ENCODE peak calls at places on chromosomes 13 and 19, in eight cellular contexts. L is BJ; V is transverse colon; A is testis; Z is A549; U is foreskin fibroblast; W is left ventricle myocardium inferior; G is CD8-positive, alpha-beta T cell. R is an unnamed sample.
A peak's percentile ranks its signal among the peaks of the same experiment; 100 is the strongest.

GRCh38 chr13:72523049-72523448 is 204.4 kb downstream of the MZT1 start:
- DNase-seq in L (no peak), V (no peak), A (no peak), Z (no peak), U (no peak), W (no peak), G (no peak), R (no peak)

GRCh38 chr19:39224910-39225309 is 19.9 kb downstream of the IFNL3 start:
- DNase-seq in L (no peak), V (no peak), A (no peak), Z (no peak), U (no peak), W (no peak), G (no peak), R (no peak)

GRCh38 chr13:94701313-94702180 is 10.8 kb downstream of the SOX21 start:
- DNase-seq in L (no peak), V (no peak), A (no peak), Z (no peak), U (no peak), W (no peak), G (no peak), R (no peak)

GRCh38 chr13:62209539-62209938 is 793.9 kb upstream of the PCDH20 start:
- DNase-seq in L (no peak), V (peak; percentile 8), A (no peak), Z (no peak), U (no peak), W (no peak), G (no peak), R (peak; percentile 19)

GRCh38 chr13:20583803-20584293 is 16.9 kb downstream of the IFT88 start:
- DNase-seq in L (no peak), V (no peak), A (no peak), Z (no peak), U (no peak), W (no peak), G (no peak), R (no peak)

GRCh38 chr19:7665076-7665475 is 3.8 kb upstream of the RETN start:
- DNase-seq in L (no peak), V (no peak), A (no peak), Z (no peak), U (peak; percentile 41), W (no peak), G (no peak), R (no peak)

GRCh38 chr19:9702186-9702585 is 27.3 kb upstream of the ZNF562 start:
- DNase-seq in L (no peak), V (no peak), A (no peak), Z (no peak), U (no peak), W (no peak), G (no peak), R (no peak)

GRCh38 chr13:75566658-75567057 is 17.1 kb downstream of the UCHL3 start:
- DNase-seq in L (peak; percentile 17), V (no peak), A (no peak), Z (peak; percentile 2), U (peak; percentile 50), W (no peak), G (no peak), R (no peak)

GRCh38 chr19:58558623-58559274 is 338 bp upstream of the UBE2M start:
- DNase-seq in L (peak; percentile 93), V (peak; percentile 99), A (peak; percentile 99), Z (peak; percentile 93), U (peak; percentile 96), W (peak; percentile 99), G (peak; percentile 100), R (peak; percentile 95)

GRCh38 chr19:49349567-49349966 is 12.6 kb downstream of the TEAD2 start:
- DNase-seq in L (no peak), V (no peak), A (no peak), Z (no peak), U (no peak), W (no peak), G (no peak), R (no peak)

GRCh38 chr19:49347191-49347590 is 12.0 kb downstream of the CD37 start:
- DNase-seq in L (no peak), V (no peak), A (no peak), Z (no peak), U (no peak), W (no peak), G (no peak), R (no peak)

GRCh38 chr19:49348305-49349188 is 13.3 kb downstream of the CD37 start:
- DNase-seq in L (no peak), V (no peak), A (no peak), Z (no peak), U (no peak), W (no peak), G (no peak), R (no peak)

GRCh38 chr19:49344516-49345423 is 9.6 kb downstream of the CD37 start:
- DNase-seq in L (no peak), V (no peak), A (no peak), Z (no peak), U (no peak), W (no peak), G (no peak), R (no peak)

DNA sequence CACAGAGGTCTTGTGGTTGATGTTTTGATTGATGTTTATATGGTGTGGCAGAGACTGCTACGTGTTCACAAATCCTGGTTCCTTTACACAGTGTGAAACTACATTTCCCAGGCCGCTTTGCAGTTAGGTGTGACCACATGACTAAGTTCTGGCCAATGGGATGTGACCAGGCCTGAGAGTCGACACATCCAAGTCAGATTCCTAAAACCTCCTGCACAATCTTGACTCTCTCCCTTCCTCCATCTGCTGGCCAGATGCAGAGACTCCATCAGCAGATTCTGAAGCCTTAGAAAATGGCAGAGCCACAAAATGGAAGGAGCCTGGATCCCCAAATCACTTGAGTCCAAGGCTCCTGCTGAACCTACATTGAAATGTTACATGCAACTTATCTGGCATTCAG is 12.6 kb downstream of the CD37 start:
- DNase-seq in L (peak; percentile 65), V (no peak), A (peak; percentile 54), Z (peak; percentile 81), U (peak; percentile 86), W (no peak), G (no peak), R (no peak)
- TF ChIP-seq CTCF in L (peak; percentile 27), V (no peak), A (no peak), Z (no peak), U (peak; percentile 17), W (no peak), G (no peak), R (peak; percentile 10)

GRCh38 chr13:109767023-109767422 is 19.4 kb downstream of the IRS2 start:
- DNase-seq in L (no peak), V (no peak), A (no peak), Z (no peak), U (no peak), W (no peak), G (no peak), R (no peak)

GRCh38 chr13:109762791-109763190 is 23.6 kb downstream of the IRS2 start:
- DNase-seq in L (no peak), V (no peak), A (no peak), Z (no peak), U (no peak), W (no peak), G (no peak), R (no peak)

GRCh38 chr13:109761695-109762094 is 24.7 kb downstream of the IRS2 start:
- DNase-seq in L (no peak), V (no peak), A (no peak), Z (no peak), U (no peak), W (no peak), G (no peak), R (no peak)

GRCh38 chr13:109764045-109764444 is 22.3 kb downstream of the IRS2 start:
- DNase-seq in L (no peak), V (no peak), A (no peak), Z (no peak), U (no peak), W (no peak), G (no peak), R (no peak)

GRCh38 chr13:109764474-109765292 is 21.7 kb downstream of the IRS2 start:
- DNase-seq in L (no peak), V (no peak), A (no peak), Z (no peak), U (peak; percentile 80), W (no peak), G (no peak), R (no peak)
- H3K4me3 ChIP-seq in L (no peak overlapping the region), V (no peak overlapping the region), A (no peak overlapping the region), Z (no peak overlapping the region), U (no peak overlapping the region), W (no peak overlapping the region), G (no peak overlapping the region), R (no peak overlapping the region)

GRCh38 chr19:35240322-35240721 is 8.5 kb upstream of the LSR start:
- DNase-seq in L (no peak), V (peak; percentile 11), A (no peak), Z (no peak), U (no peak), W (no peak), G (peak; percentile 57), R (no peak)
- TF ChIP-seq CTCF in L (no peak), V (no peak), A (no peak), Z (no peak), U (no peak), W (no peak), G (no peak), R (no peak)

GRCh38 chr19:55176116-55176515 is 4.0 kb downstream of the SYT5 start:
- DNase-seq in L (no peak), V (no peak), A (no peak), Z (no peak), U (no peak), W (no peak), G (no peak), R (no peak)

GRCh38 chr19:55181740-55182139 is 1.7 kb upstream of the SYT5 start:
- DNase-seq in L (no peak), V (no peak), A (no peak), Z (no peak), U (no peak), W (no peak), G (no peak), R (no peak)

GRCh38 chr19:55178781-55179569 is 1.1 kb downstream of the SYT5 start:
- DNase-seq in L (no peak), V (peak; percentile 68), A (peak; percentile 85), Z (peak; percentile 91), U (peak; percentile 80), W (peak; percentile 46), G (peak; percentile 98), R (peak; percentile 54)

GRCh38 chr19:55175117-55175867 is 4.8 kb downstream of the SYT5 start:
- DNase-seq in L (no peak), V (no peak), A (peak; percentile 69), Z (no peak), U (no peak), W (no peak), G (no peak), R (no peak)

GRCh38 chr19:55179570-55180484 is at the start of gene SYT5:
- DNase-seq in L (no peak), V (peak; percentile 46), A (peak; percentile 43), Z (peak; percentile 76), U (no peak), W (peak; percentile 33), G (peak; percentile 63), R (no peak)
- H3K4me3 ChIP-seq in L (peak within 1 kb of the TSS; percentile 36), V (peak within 1 kb of the TSS; percentile 9), A (peak within 1 kb of the TSS; percentile 30), Z (peak within 1 kb of the TSS; percentile 26), U (peak within 1 kb of the TSS; percentile 38), W (peak within 1 kb of the TSS; percentile 57), G (peak within 1 kb of the TSS; percentile 39), R (peak within 1 kb of the TSS; percentile 20)

GRCh38 chr13:88142653-88143052 is 471.5 kb downstream of the SLITRK5 start:
- DNase-seq in L (no peak), V (no peak), A (no peak), Z (no peak), U (no peak), W (no peak), G (no peak), R (no peak)

GRCh38 chr13:88144580-88144979 is 473.4 kb downstream of the SLITRK5 start:
- DNase-seq in L (no peak), V (no peak), A (no peak), Z (no peak), U (no peak), W (no peak), G (no peak), R (no peak)
- TF ChIP-seq CTCF in L (no peak), V (no peak), A (no peak), Z (no peak), U (no peak), W (no peak), G (no peak), R (no peak)

R was measured in GM12864.